ENCODE peak calls at places on chromosomes 13 and 19, in nine cellular contexts. I is esophagus squamous epithelium; X is breast epithelium; B is CD8-positive, alpha-beta T cell; W is stomach; G is body of pancreas; H is colonic mucosa; U is thoracic aorta; R is ascending aorta. K is an unnamed sample.

GRCh38 chr13:26442541-26442940 is 114.9 kb upstream of the WASF3 start:
- DNase-seq in R (no peak), G (no peak), X (no peak), W (no peak), B (no peak), U (no peak), I (no peak), H (no peak), K (no peak)

GRCh38 chr13:33353210-33353609 is 67.7 kb upstream of the STARD13 start:
- DNase-seq in U (no peak), X (peak; percentile 48), R (peak; percentile 65), G (peak; percentile 32), W (no peak), I (no peak), H (peak; percentile 51), B (no peak), K (peak; percentile 51)

GRCh38 chr19:33052352-33052972 is 12.2 kb downstream of the RHPN2 start:
- DNase-seq in B (no peak), X (no peak), H (peak; percentile 72), R (no peak), U (no peak), G (peak; percentile 27), I (no peak), W (peak; percentile 37), K (no peak)

GRCh38 chr19:40217921-40218890 is at the start of gene TTC9B:
- DNase-seq in R (no peak), G (no peak), W (no peak), X (no peak), I (no peak), U (no peak), B (no peak), H (no peak), K (no peak)

GRCh38 chr13:78468546-78469060 is 134.7 kb downstream of the POU4F1 start:
- DNase-seq in X (no peak), G (no peak), I (no peak), B (no peak), H (no peak), R (no peak), W (no peak), U (no peak), K (no peak)

GRCh38 chr19:43439183-43440063 is 24.7 kb downstream of the TEX101 start:
- DNase-seq in W (no peak), U (no peak), B (peak; percentile 72), G (no peak), R (no peak), H (no peak), I (no peak), X (no peak), K (no peak)

GRCh38 chr13:114119196-114119595 is 13.2 kb downstream of the RASA3 start:
- DNase-seq in B (no peak), R (no peak), X (no peak), I (no peak), H (no peak), U (no peak), G (peak; percentile 36), W (no peak), K (no peak)

GRCh38 chr13:72645521-72645920 is 81.9 kb downstream of the MZT1 start:
- DNase-seq in R (no peak), B (no peak), I (no peak), H (no peak), W (no peak), X (no peak), G (no peak), U (no peak), K (no peak)

DNA sequence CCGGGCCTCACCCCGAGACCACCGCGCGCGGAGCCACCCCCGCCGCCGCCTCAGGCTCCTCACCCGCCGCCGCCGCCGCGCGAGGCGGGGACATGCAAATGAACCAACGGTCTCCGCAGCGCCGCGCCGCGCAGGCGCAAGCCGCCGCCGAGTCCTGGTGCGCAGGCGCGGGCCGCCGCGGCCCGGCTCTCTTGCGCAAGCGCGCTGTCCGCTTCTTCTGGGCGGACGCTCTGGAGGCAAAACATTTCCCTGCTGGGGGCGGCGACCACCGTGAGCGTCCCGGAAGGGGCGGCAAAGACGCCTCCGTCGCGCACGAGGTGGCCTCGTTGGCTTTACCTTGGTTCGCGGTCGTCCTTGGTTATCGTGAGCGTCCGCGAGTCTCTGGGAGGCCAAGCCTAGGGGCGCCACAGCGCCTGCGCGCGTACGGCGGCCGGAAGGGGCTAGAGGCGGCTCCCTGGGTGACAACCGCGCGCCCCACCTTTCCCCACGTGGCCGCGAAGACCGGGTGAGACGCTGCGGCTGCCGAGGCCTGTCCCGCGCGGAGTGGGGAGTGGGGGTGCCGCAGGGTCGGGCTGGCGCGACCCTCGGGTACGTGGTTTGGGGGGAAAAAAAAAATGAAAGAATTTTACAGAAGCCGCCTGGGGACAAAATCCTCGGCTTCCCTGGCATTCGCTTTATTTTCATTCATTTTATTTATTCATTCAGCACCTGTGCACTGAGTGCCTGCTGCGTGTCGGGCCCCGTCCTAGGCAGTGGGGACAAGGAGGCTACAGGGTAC is at the start of the genes ARMC6 and SUGP2:
- DNase-seq in G (peak; percentile 87), R (peak; percentile 46), U (peak; percentile 31), X (peak; percentile 75), H (peak; percentile 90), I (no peak), B (peak; percentile 95), W (peak; percentile 88), K (peak; percentile 89)
- H3K27ac ChIP-seq in G (peak within 1 kb of the TSS; percentile 94), R (peak within 1 kb of the TSS; percentile 85), U (peak within 1 kb of the TSS; percentile 91), X (peak within 1 kb of the TSS; percentile 93), H (peak within 1 kb of the TSS; percentile 96), I (peak within 1 kb of the TSS; percentile 99), B (peak within 1 kb of the TSS; percentile 65), W (peak within 1 kb of the TSS; percentile 92), K (peak within 1 kb of the TSS; percentile 93)

GRCh38 chr13:109783447-109783814 is 3.0 kb downstream of the IRS2 start:
- DNase-seq in X (no peak), B (peak; percentile 50), U (no peak), G (no peak), I (no peak), W (no peak), H (no peak), R (no peak), K (peak; percentile 50)

GRCh38 chr13:109785141-109785891 is 1.1 kb downstream of the IRS2 start:
- DNase-seq in G (peak; percentile 62), H (peak; percentile 54), B (peak; percentile 69), U (no peak), R (no peak), W (peak; percentile 61), X (peak; percentile 44), I (no peak), K (peak; percentile 79)

GRCh38 chr13:109782823-109783411 is 3.5 kb downstream of the IRS2 start:
- DNase-seq in W (no peak), U (no peak), X (no peak), I (no peak), R (no peak), H (no peak), G (no peak), B (no peak), K (no peak)

GRCh38 chr13:109784590-109785140 is 1.7 kb downstream of the IRS2 start:
- DNase-seq in I (no peak), R (no peak), G (peak; percentile 77), X (peak; percentile 43), U (no peak), B (peak; percentile 81), W (peak; percentile 85), H (peak; percentile 81), K (peak; percentile 84)

DNA sequence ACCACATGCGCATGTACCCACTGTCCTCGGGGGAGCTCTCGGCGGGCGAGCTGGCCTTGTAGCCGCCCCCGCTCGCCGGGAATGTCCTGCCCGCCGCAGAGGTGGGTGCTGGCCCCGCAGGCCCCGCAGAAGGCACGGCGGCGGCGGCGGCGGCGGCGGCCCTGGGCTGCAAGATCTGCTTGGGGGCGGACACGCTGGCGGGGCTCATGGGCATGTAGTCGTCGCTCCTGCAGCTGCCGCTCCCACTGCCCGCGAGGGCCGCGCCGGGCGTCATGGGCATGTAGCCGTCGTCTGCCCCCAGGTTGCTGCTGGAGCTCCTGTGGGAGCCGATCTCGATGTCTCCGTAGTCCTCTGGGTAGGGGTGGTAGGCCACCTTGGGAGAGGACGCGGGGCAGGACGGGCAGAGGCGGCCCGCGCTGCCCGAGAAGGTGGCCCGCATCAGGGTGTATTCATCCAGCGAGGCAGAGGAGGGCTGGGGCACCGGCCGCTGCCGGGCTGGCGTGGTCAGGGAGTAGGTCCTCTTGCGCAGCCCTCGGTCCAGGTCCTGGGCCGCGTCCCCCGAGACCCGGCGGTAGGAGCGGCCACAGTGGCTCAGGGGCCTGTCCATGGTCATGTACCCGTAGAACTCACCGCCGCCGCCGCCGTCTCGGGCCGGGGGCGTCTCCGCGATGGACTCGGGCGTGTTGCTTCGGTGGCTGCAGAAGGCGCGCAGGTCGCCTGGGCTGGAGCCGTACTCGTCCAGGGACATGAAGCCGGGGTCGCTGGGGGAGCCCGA is 2.4 kb downstream of the IRS2 start:
- DNase-seq in R (no peak), H (no peak), G (no peak), I (no peak), W (no peak), U (no peak), X (peak; percentile 29), B (no peak), K (no peak)
- H3K4me1 ChIP-seq in R (peaks cover 24% of the 10 kb centered on the region), H (peaks cover 5% of the 10 kb centered on the region), G (peaks cover 62% of the 10 kb centered on the region), I (peaks cover 83% of the 10 kb centered on the region), W (peaks cover 77% of the 10 kb centered on the region), U (peaks cover 43% of the 10 kb centered on the region), X (no peaks in the 10 kb centered on the region), B (peaks cover 28% of the 10 kb centered on the region), K (peaks cover 59% of the 10 kb centered on the region)

DNA sequence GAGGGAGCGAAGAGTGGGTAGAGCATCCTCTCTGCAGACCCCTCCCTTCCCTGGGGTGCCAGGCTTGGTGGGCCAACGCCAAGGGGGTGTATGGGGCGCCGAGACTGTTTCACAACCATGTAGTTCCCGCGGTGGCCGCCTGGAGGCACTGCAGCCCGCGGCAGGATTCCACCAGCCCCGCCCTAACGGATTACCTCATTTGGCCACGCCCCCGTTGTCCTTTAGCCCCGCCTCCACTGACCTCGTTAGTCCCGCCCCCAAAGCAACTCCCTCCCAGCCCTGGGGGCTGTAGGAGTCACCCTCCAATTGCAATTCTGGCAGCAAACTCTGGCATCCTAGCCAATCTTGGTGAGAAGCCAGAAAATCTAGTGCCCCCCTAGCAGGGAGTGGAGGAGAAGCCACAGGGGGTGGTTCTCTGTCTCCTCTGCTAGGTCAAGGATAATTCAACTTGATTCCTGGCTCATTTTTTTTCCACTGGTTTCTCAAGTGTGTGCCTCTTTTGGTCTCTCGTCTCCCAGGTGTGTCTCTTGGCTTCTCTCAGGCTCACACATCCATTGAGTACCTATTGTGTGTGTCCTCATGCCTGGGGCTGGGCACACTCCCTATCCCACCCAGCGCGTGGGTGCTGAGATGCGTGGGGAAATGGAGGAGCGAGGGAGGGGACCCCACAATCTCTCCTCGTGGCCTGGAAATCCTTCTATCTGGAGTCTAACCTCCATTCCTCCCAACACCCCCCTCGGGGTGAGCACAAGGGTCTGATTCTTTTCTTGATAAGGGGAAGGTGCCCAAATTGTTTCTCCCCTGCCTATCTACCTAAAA is 2.0 kb downstream of the OLFM2 start:
- DNase-seq in X (no peak), B (peak; percentile 85), R (no peak), I (no peak), U (no peak), H (peak; percentile 81), G (peak; percentile 83), W (peak; percentile 68), K (peak; percentile 91)
- H3K27ac ChIP-seq in X (no peak overlapping the region), B (no peak overlapping the region), R (no peak overlapping the region), I (peak overlapping the region; percentile 39), U (no peak overlapping the region), H (no peak overlapping the region), G (no peak overlapping the region), W (no peak overlapping the region), K (peak overlapping the region; percentile 67)

DNA sequence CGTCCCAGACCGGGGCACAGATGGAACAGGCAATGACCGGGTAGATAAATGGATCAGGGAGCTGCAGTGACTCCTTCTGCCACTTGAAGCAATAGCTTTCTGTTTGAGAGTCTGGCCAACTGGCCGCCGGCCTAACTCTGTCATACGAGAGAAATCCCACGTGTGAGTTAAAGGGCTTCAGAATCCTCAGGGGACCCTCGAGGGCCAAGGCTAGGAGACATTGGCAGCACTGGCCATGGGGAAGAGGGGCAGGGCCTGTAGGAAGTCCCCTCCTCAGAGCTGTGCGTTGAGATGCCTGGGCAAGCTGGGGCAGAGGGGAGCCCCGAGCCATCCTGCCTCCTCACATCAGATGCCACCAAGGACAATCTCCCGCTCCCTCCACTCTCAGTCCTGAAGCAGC is 51.6 kb downstream of the KLF2 start:
- DNase-seq in G (no peak), W (no peak), I (no peak), U (no peak), R (no peak), B (no peak), X (no peak), H (no peak), K (no peak)
- H3K4me1 ChIP-seq in G (no peaks in the 10 kb centered on the region), W (peaks cover 43% of the 10 kb centered on the region), I (peaks cover 37% of the 10 kb centered on the region), U (peaks cover 17% of the 10 kb centered on the region), R (peaks cover 2% of the 10 kb centered on the region), B (peaks cover 89% of the 10 kb centered on the region), X (no peaks in the 10 kb centered on the region), H (peaks cover 12% of the 10 kb centered on the region), K (no peaks in the 10 kb centered on the region)